ENCODE peak calls at places on chromosomes 11 and 22, in six cellular contexts. L is K562, M is A549, P is H1, U is HepG2, Z is GM12878. B is an unnamed sample.

GRCh38 chr11:91075032-91075695 is 852.3 kb upstream of the CHORDC1 start:
- DNase-seq in L (no peak), Z (no peak), U (no peak), M (no peak), P (no peak), B (no peak)

GRCh38 chr22:46749682-46750529 is 11.9 kb upstream of the CERK start:
- DNase-seq in L (no peak), M (no peak), U (no peak), Z (no peak), P (no peak), B (no peak)

GRCh38 chr22:50739894-50740293 is 1.9 kb downstream of the ACR start:
- DNase-seq in U (no peak), M (no peak), P (no peak), L (no peak), Z (no peak), B (no peak)

GRCh38 chr11:94740975-94741707 is 27.0 kb upstream of the AMOTL1 start:
- DNase-seq in P (peak; percentile 62), M (peak; percentile 83), Z (no peak), U (peak; percentile 41), L (peak; percentile 27), B (peak; percentile 82)

GRCh38 chr11:131684111-131685060 is 314.0 kb downstream of the NTM start:
- DNase-seq in Z (no peak), L (no peak), U (no peak), M (no peak), P (peak; percentile 39), B (no peak)

GRCh38 chr11:7578276-7578955 is 64.6 kb downstream of the PPFIBP2 start:
- DNase-seq in U (no peak), Z (no peak), M (no peak), L (no peak), P (no peak), B (peak; percentile 22)

GRCh38 chr11:13368041-13368446 is 90.5 kb downstream of the BMAL1 start:
- DNase-seq in L (no peak), Z (no peak), U (peak; percentile 9), M (no peak), P (no peak), B (no peak)

GRCh38 chr11:112555491-112556364 is 295.1 kb upstream of the PLET1 start:
- DNase-seq in Z (no peak), U (peak; percentile 21), L (peak; percentile 59), P (peak; percentile 94), M (peak; percentile 12), B (peak; percentile 66)

GRCh38 chr22:37340331-37341262 is 58.3 kb downstream of the CYTH4 start:
- DNase-seq in P (no peak), M (no peak), L (no peak), Z (no peak), U (no peak), B (no peak)

GRCh38 chr22:36445158-36445668 is 36.2 kb downstream of the TXN2 start:
- DNase-seq in M (no peak), U (peak; percentile 47), L (no peak), Z (no peak), P (no peak), B (no peak)

GRCh38 chr11:38498721-38499120 is 1900.7 kb upstream of the RAG2 start:
- DNase-seq in P (no peak), M (no peak), U (no peak), L (no peak), Z (no peak), B (no peak)

GRCh38 chr22:50082961-50083461 is 2.2 kb downstream of the MLC1 start:
- DNase-seq in Z (no peak), L (peak; percentile 54), U (peak; percentile 44), P (no peak), M (no peak), B (peak; percentile 38)

GRCh38 chr11:100930185-100930778 is 199.3 kb downstream of the PGR start:
- DNase-seq in P (no peak), L (peak; percentile 9), M (peak; percentile 55), U (peak; percentile 46), Z (no peak), B (peak; percentile 6)

GRCh38 chr11:46237248-46238077 is 40.0 kb upstream of the CREB3L1 start:
- DNase-seq in M (peak; percentile 90), U (no peak), L (peak; percentile 88), P (peak; percentile 87), Z (no peak), B (peak; percentile 87)

GRCh38 chr22:21444701-21445436 is 22.3 kb upstream of the TMEM191C start:
- DNase-seq in Z (no peak), U (no peak), L (no peak), M (no peak), P (peak; percentile 41), B (no peak)

GRCh38 chr22:49306632-49306975 is 521.1 kb downstream of the BRD1 start:
- DNase-seq in U (no peak), Z (no peak), M (no peak), P (peak; percentile 32), L (no peak), B (no peak)

GRCh38 chr11:78822931-78823423 is 248.3 kb upstream of the NARS2 start:
- DNase-seq in Z (no peak), L (peak; percentile 13), M (no peak), U (no peak), P (no peak), B (no peak)

GRCh38 chr11:67055812-67056211 is 835 bp upstream of the RHOD start:
- DNase-seq in U (no peak), M (no peak), L (peak; percentile 60), Z (no peak), P (no peak), B (no peak)

GRCh38 chr11:126115820-126116319 is 53.2 kb upstream of the CDON start:
- DNase-seq in Z (no peak), P (no peak), M (peak; percentile 82), L (peak; percentile 24), U (peak; percentile 93), B (peak; percentile 62)

GRCh38 chr11:22317656-22318055 is 20.5 kb upstream of the SLC17A6 start:
- DNase-seq in L (no peak), P (no peak), Z (no peak), U (no peak), M (no peak), B (no peak)

GRCh38 chr22:35899736-35900135 is 128.9 kb downstream of the RBFOX2 start:
- DNase-seq in U (no peak), P (no peak), M (no peak), L (no peak), Z (no peak), B (no peak)

GRCh38 chr11:117282956-117283355 is 8.2 kb upstream of the BACE1-AS start:
- DNase-seq in U (no peak), L (no peak), P (no peak), M (no peak), Z (no peak), B (no peak)

GRCh38 chr22:26893711-26894110 is 236.3 kb downstream of the MIAT start:
- DNase-seq in L (no peak), M (no peak), P (peak; percentile 40), Z (no peak), U (no peak), B (no peak)

GRCh38 chr22:49660321-49660720 is 167.4 kb downstream of the BRD1 start:
- DNase-seq in U (no peak), M (no peak), L (no peak), P (no peak), Z (no peak), B (no peak)

GRCh38 chr11:103202048-103202651 is 92.9 kb downstream of the DYNC2H1 start:
- DNase-seq in Z (no peak), U (peak; percentile 10), M (peak; percentile 51), P (no peak), L (peak; percentile 6), B (peak; percentile 28)

GRCh38 chr11:99020324-99021225 is at the start of gene CNTN5:
- DNase-seq in P (peak; percentile 72), U (peak; percentile 22), Z (no peak), M (peak; percentile 15), L (peak; percentile 6), B (peak; percentile 55)

GRCh38 chr11:46392421-46393230 is 1.1 kb upstream of the CHRM4 start:
- DNase-seq in Z (no peak), P (peak; percentile 97), U (peak; percentile 66), M (peak; percentile 74), L (peak; percentile 88), B (peak; percentile 80)

GRCh38 chr11:130227373-130227772 is 67.8 kb downstream of the ST14 start:
- DNase-seq in U (no peak), L (no peak), Z (no peak), P (no peak), M (no peak), B (no peak)

GRCh38 chr11:46387919-46388618 is 3.5 kb downstream of the CHRM4 start:
- DNase-seq in Z (no peak), M (no peak), U (no peak), L (no peak), P (no peak), B (no peak)

GRCh38 chr11:113729456-113729855 is 23.3 kb upstream of the TMPRSS5 start:
- DNase-seq in P (no peak), M (no peak), L (no peak), U (no peak), Z (no peak), B (no peak)

GRCh38 chr22:28907311-28908008 is 24.1 kb downstream of the ZNRF3 start:
- DNase-seq in M (no peak), L (no peak), Z (peak; percentile 89), U (no peak), P (no peak), B (no peak)
- TF ChIP-seq CHD2 in M (no peak), L (no peak), Z (peak; percentile 60), U (no peak), P (no peak), B (no peak)

GRCh38 chr11:75174781-75175370 is 24.0 kb downstream of the SLCO2B1 start:
- DNase-seq in Z (no peak), P (no peak), M (no peak), U (no peak), L (no peak), B (no peak)
- TF ChIP-seq CHD2 in Z (no peak), P (no peak), M (no peak), U (no peak), L (no peak), B (no peak)

GRCh38 chr11:2739531-2740274 is 39.9 kb upstream of the KCNQ1OT1 start:
- DNase-seq in L (peak; percentile 40), Z (no peak), P (no peak), U (no peak), M (no peak), B (no peak)
- TF ChIP-seq CHD2 in L (no peak), Z (no peak), P (no peak), U (no peak), M (no peak), B (no peak)

GRCh38 chr11:80958966-80959365 is 1518.1 kb upstream of the TENM4 start:
- DNase-seq in Z (no peak), L (no peak), M (no peak), P (no peak), U (no peak), B (no peak)
- TF ChIP-seq CHD2 in Z (no peak), L (no peak), M (no peak), P (no peak), U (no peak), B (no peak)

GRCh38 chr22:40010752-40011145 is 16.0 kb downstream of the FAM83F start:
- DNase-seq in P (no peak), Z (no peak), U (no peak), L (no peak), M (no peak), B (no peak)

GRCh38 chr22:40009231-40009769 is 14.5 kb downstream of the FAM83F start:
- DNase-seq in M (no peak), U (no peak), Z (no peak), P (peak; percentile 74), L (peak; percentile 20), B (no peak)

GRCh38 chr22:40008726-40009125 is 14.0 kb downstream of the FAM83F start:
- DNase-seq in Z (no peak), L (no peak), U (no peak), M (no peak), P (no peak), B (no peak)

GRCh38 chr22:40007826-40008710 is 13.3 kb downstream of the FAM83F start:
- DNase-seq in P (no peak), L (peak; percentile 22), M (no peak), Z (no peak), U (no peak), B (no peak)

GRCh38 chr22:40009953-40010751 is 15.4 kb downstream of the FAM83F start:
- DNase-seq in U (no peak), Z (no peak), P (no peak), L (no peak), M (no peak), B (no peak)
- TF ChIP-seq CHD2 in U (no peak), Z (no peak), P (no peak), L (no peak), M (no peak), B (no peak)

B was measured in SK-N-SH.